ENCODE peak calls at places on chromosome 2, in eight cellular contexts. P is sigmoid colon; S is CD8-positive, alpha-beta memory T cell; A is psoas muscle; M is HCT116; D is cardiac muscle cell; Z is K562; N is lung. C is an unnamed sample.

GRCh38 chr2:121043061-121043826 is 241.8 kb downstream of the TFCP2L1 start:
- DNase-seq in D (no peak), A (no peak), N (no peak), P (no peak), Z (no peak), S (no peak), M (no peak), C (no peak)

GRCh38 chr2:71850306-71850801 is 297.3 kb downstream of the CYP26B1 start:
- DNase-seq in S (no peak), P (no peak), N (no peak), A (no peak), Z (no peak), D (no peak), M (no peak), C (no peak)

GRCh38 chr2:178584666-178585065 is 104.4 kb downstream of the PLEKHA3 start:
- DNase-seq in N (no peak), S (no peak), M (no peak), Z (no peak), D (no peak), P (no peak), A (no peak), C (no peak)

GRCh38 chr2:64586883-64587481 is 62.9 kb downstream of the AFTPH start:
- DNase-seq in Z (peak; percentile 52), S (peak; percentile 23), A (no peak), N (no peak), D (peak; percentile 59), M (peak; percentile 34), P (no peak), C (no peak)

GRCh38 chr2:191296083-191297006 is 51.1 kb downstream of the MYO1B start:
- DNase-seq in M (no peak), A (no peak), S (no peak), N (no peak), P (no peak), D (no peak), Z (no peak), C (no peak)

GRCh38 chr2:204177977-204178522 is 241.5 kb downstream of the ICOS start:
- DNase-seq in D (peak; percentile 19), Z (peak; percentile 18), A (peak; percentile 61), M (peak; percentile 19), N (peak; percentile 34), P (no peak), S (peak; percentile 41), C (peak; percentile 27)

GRCh38 chr2:45291283-45291682 is 282.0 kb upstream of the SIX2 start:
- DNase-seq in P (no peak), N (no peak), S (no peak), Z (no peak), D (no peak), A (no peak), M (no peak), C (no peak)

GRCh38 chr2:45652090-45653050 is 895 bp downstream of the PRKCE start:
- DNase-seq in A (peak; percentile 62), D (peak; percentile 34), N (peak; percentile 36), S (peak; percentile 13), P (peak; percentile 80), M (no peak), Z (no peak), C (no peak)

GRCh38 chr2:120884406-120885290 is 149.0 kb downstream of the GLI2 start:
- DNase-seq in Z (no peak), P (no peak), A (peak; percentile 37), S (no peak), D (no peak), N (no peak), M (no peak), C (no peak)

GRCh38 chr2:176821350-176821749 is 391.2 kb upstream of the HNRNPA3 start:
- DNase-seq in M (no peak), Z (peak; percentile 42), D (no peak), N (no peak), P (no peak), S (no peak), A (no peak), C (no peak)

DNA sequence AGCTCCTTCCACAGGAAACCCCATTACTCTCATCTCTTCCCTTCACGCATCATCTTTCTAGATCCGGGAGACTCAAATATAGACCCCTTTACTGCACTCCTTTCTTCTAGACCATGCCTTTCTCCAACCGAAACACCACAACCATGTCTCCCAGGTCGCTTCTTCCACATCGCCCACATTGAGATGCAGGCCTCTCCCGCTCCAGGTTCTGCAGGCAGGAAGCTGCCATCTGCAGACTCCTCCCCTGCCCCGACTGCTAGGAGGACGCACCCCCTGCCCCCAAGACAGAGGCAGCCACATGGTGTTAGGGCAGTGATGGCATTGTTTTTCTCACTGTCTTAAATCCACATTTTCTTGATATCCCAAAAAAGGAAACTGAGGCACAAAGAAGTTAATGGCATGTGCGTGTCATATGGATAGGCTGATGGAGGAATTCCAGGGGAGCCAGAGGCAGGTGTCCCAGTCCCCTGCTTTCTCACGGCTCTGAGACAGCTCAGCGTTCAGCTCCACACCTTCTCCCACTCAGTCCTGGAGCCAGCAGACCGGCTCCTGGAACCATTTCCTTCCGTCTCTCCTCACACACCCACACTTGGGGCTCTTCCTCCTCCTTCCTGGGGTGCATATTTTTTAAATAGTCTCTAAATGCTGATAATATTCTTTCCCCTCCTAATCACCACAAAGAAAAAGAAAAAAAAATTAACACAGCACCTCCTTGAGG is 438.4 kb downstream of the EIPR1 start:
- DNase-seq in Z (no peak), P (no peak), N (no peak), S (no peak), M (no peak), A (no peak), D (no peak), C (no peak)
- H3K4me1 ChIP-seq in Z (no peaks in the 10 kb centered on the region), P (no peaks in the 10 kb centered on the region), N (no peaks in the 10 kb centered on the region), S (no peaks in the 10 kb centered on the region), M (no peaks in the 10 kb centered on the region), A (no peaks in the 10 kb centered on the region), D (no peaks in the 10 kb centered on the region), C (no peaks in the 10 kb centered on the region)

GRCh38 chr2:26614205-26615128 is 26.7 kb downstream of the CIB4 start:
- DNase-seq in D (no peak), M (no peak), P (peak; percentile 64), Z (no peak), A (no peak), S (no peak), N (no peak), C (no peak)
- H3K27ac ChIP-seq in D (peak overlapping the region; percentile 75), M (no peak overlapping the region), P (peak overlapping the region; percentile 12), Z (no peak overlapping the region), A (no peak overlapping the region), S (no peak overlapping the region), N (no peak overlapping the region), C (no peak overlapping the region)

GRCh38 chr2:217956895-217957457 is 45.8 kb downstream of the TNS1 start:
- DNase-seq in Z (no peak), D (no peak), S (no peak), N (no peak), P (peak; percentile 95), A (peak; percentile 62), M (no peak), C (no peak)
- H3K4me1 ChIP-seq in Z (no peaks in the 10 kb centered on the region), D (peaks cover 25% of the 10 kb centered on the region), S (no peaks in the 10 kb centered on the region), N (peaks cover 20% of the 10 kb centered on the region), P (peaks cover 97% of the 10 kb centered on the region), A (peaks cover 34% of the 10 kb centered on the region), M (no peaks in the 10 kb centered on the region), C (peaks cover 3% of the 10 kb centered on the region)

DNA sequence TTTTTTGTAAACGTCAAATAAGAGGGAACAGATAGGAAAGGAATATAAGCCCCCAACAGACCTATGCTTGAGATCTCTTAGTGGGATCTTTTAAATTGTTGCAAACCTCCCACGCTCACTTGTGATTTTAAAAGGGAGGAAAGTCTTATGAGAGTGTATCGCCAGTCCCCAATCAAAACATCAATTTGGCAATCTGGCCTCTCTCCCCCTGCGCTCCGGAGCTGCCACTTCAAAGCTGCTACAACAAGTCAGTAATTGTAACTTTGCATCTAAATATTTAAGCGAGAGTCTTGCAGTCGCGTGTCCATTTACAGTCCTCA is 8.5 kb downstream of the PAX3 start:
- DNase-seq in N (no peak), S (no peak), Z (no peak), A (no peak), M (no peak), P (no peak), D (no peak), C (no peak)
- H3K27ac ChIP-seq in N (no peak overlapping the region), S (no peak overlapping the region), Z (no peak overlapping the region), A (no peak overlapping the region), M (no peak overlapping the region), P (no peak overlapping the region), D (no peak overlapping the region), C (no peak overlapping the region)

DNA sequence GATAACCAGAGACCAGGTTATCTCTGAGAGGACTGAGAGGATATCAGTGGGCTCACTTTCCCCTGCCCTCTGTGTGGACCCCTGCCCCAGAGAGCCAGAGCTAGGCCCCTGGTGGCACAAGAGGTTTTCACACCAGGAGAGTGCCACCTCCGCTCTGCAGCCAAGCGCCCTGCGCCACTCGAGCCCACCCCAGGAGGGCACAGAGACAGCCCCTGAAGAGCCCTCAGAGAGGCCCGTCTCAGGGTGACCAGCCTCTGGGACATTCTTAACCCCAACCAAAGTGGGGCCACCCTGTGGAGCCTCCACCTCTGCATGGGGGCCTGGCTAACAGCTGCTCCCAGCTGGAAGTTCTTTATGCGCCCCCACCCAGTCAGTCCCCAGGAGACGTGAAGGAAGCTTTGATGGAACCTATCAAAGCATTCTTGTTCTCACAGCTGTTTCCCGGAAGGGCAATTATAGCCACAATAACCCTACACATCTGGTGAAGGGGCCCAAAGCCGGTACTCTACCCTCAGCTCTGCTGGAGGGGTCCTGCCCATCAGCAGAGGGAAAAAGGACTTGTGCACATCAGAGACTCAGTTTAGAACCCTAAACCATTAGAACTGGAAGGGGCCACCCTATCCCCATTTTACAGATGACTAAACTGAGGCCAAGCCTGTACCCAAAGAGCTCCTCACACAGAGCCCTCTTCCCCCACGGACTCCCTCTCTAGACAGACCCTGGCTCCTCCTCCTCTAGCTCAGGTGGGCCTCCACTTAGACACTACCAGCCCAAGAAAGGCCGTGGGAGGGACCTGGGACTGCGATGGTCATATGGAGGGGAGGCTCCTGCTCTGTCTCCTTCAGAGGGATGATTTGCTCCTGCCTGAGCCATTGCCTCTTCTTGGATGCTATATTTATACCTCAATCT is 101.1 kb downstream of the ZFP36L2 start:
- DNase-seq in M (no peak), D (no peak), Z (no peak), A (peak; percentile 49), P (peak; percentile 54), S (no peak), N (no peak), C (no peak)
- H3K4me1 ChIP-seq in M (peaks cover 3% of the 10 kb centered on the region), D (peaks cover 8% of the 10 kb centered on the region), Z (peaks cover 23% of the 10 kb centered on the region), A (peaks cover 4% of the 10 kb centered on the region), P (peaks cover 15% of the 10 kb centered on the region), S (peaks cover 41% of the 10 kb centered on the region), N (no peaks in the 10 kb centered on the region), C (peaks cover 2% of the 10 kb centered on the region)

C was measured in iPS DF 6.9.